ENCODE peak calls at places on chromosomes 1 and 21, in seven cellular contexts. K, N, Q, M, Z, E and L are unnamed samples.

GRCh38 chr1:192628406-192629057 is 7.4 kb upstream of the RGS13 start:
- DNase-seq in K (no peak), N (no peak), Q (no peak), M (no peak), Z (no peak), E (no peak), L (peak)

GRCh38 chr1:1136547-1137230 is 20.8 kb upstream of the C1orf159 start:
- DNase-seq in K (no peak), N (no peak), Q (no peak), M (no peak), Z (no peak), E (no peak), L (no peak)

GRCh38 chr1:172108494-172108893 is 267.2 kb downstream of the DNM3 start:
- DNase-seq in K (no peak), N (peak), Q (no peak), M (no peak), Z (no peak), E (no peak), L (no peak)

GRCh38 chr21:14889080-14889805 is 175.6 kb downstream of the NRIP1 start:
- DNase-seq in K (no peak), N (peak), Q (no peak), M (no peak), Z (no peak), E (no peak), L (peak)

GRCh38 chr1:7991504-7992440 is 30.3 kb downstream of the PARK7 start:
- DNase-seq in K (no peak), N (peak), Q (no peak), M (no peak), Z (no peak), E (no peak), L (no peak)

GRCh38 chr21:14684071-14684470 is 138.0 kb upstream of the SAMSN1 start:
- DNase-seq in K (no peak), N (no peak), Q (no peak), M (no peak), Z (no peak), E (no peak), L (no peak)

GRCh38 chr1:111275079-111275478 is 15.6 kb upstream of the CHIA start:
- DNase-seq in K (no peak), N (peak), Q (no peak), M (peak), Z (no peak), E (no peak), L (peak)

GRCh38 chr21:32467291-32467690 is 54.8 kb downstream of the EVA1C start:
- DNase-seq in K (no peak), N (no peak), Q (no peak), M (no peak), Z (no peak), E (no peak), L (no peak)

GRCh38 chr1:155813672-155814071 is 43.3 kb downstream of the GON4L start:
- DNase-seq in K (no peak), N (no peak), Q (no peak), M (peak), Z (no peak), E (no peak), L (no peak)

GRCh38 chr1:22024485-22025367 is 23.3 kb downstream of the CELA3A start:
- DNase-seq in K (peak), N (peak), Q (no peak), M (peak), Z (no peak), E (peak), L (peak)

GRCh38 chr1:50964863-50965262 is 4.8 kb upstream of the FAF1 start:
- DNase-seq in K (no peak), N (no peak), Q (no peak), M (no peak), Z (no peak), E (no peak), L (no peak)

GRCh38 chr1:192801451-192801850 is 7.4 kb upstream of the RGS2 start:
- DNase-seq in K (no peak), N (peak), Q (no peak), M (no peak), Z (no peak), E (no peak), L (no peak)

GRCh38 chr1:67604778-67605177 is 80.2 kb upstream of the GADD45A start:
- DNase-seq in K (no peak), N (no peak), Q (no peak), M (no peak), Z (no peak), E (no peak), L (no peak)

GRCh38 chr1:15220024-15220392 is 27.0 kb upstream of the FHAD1 start:
- DNase-seq in K (no peak), N (no peak), Q (no peak), M (no peak), Z (no peak), E (no peak), L (no peak)

GRCh38 chr1:44049839-44050238 is 18.6 kb upstream of the SLC6A9 start:
- DNase-seq in K (no peak), N (peak), Q (no peak), M (no peak), Z (no peak), E (no peak), L (no peak)

GRCh38 chr1:168453056-168453455 is 90.7 kb downstream of the XCL2 start:
- DNase-seq in K (no peak), N (no peak), Q (no peak), M (no peak), Z (no peak), E (no peak), L (no peak)